ENCODE peak calls at places on chromosomes 12 and 14, in six cellular contexts. One of them, this sample, is unnamed.

GRCh38 chr12:95624544-95624943 is 73.3 kb upstream of the USP44 start:
- DNase-seq in A549: peak
- DNase-seq in upper lobe of right lung: no peak
- DNase-seq in lung: no peak
- DNase-seq in K562: no peak
- DNase-seq in endothelial cell of umbilical vein: peak
- DNase-seq in this sample: no peak

GRCh38 chr12:122182887-122183587 is at the start of gene LRRC43:
- DNase-seq in A549: no peak
- DNase-seq in upper lobe of right lung: peak
- DNase-seq in lung: no peak
- DNase-seq in K562: no peak
- DNase-seq in endothelial cell of umbilical vein: peak
- DNase-seq in this sample: no peak

GRCh38 chr12:54409267-54409666 is 9.8 kb downstream of the ITGA5 start:
- DNase-seq in A549: no peak
- DNase-seq in upper lobe of right lung: no peak
- DNase-seq in lung: no peak
- DNase-seq in K562: no peak
- DNase-seq in endothelial cell of umbilical vein: no peak
- DNase-seq in this sample: no peak

GRCh38 chr12:22539055-22539454 is 5.3 kb downstream of the C2CD5 start:
- DNase-seq in A549: no peak
- DNase-seq in upper lobe of right lung: no peak
- DNase-seq in lung: no peak
- DNase-seq in K562: no peak
- DNase-seq in endothelial cell of umbilical vein: peak
- DNase-seq in this sample: no peak

GRCh38 chr14:68254669-68255527 is 435.3 kb downstream of the RAD51B start:
- DNase-seq in A549: no peak
- DNase-seq in upper lobe of right lung: no peak
- DNase-seq in lung: no peak
- DNase-seq in K562: no peak
- DNase-seq in endothelial cell of umbilical vein: no peak
- DNase-seq in this sample: no peak

GRCh38 chr12:113246478-113247122 is 25.3 kb downstream of the TPCN1 start:
- DNase-seq in A549: no peak
- DNase-seq in upper lobe of right lung: no peak
- DNase-seq in lung: no peak
- DNase-seq in K562: no peak
- DNase-seq in endothelial cell of umbilical vein: no peak
- DNase-seq in this sample: no peak

GRCh38 chr12:1201886-1202285 is 210.9 kb downstream of the ERC1 start:
- DNase-seq in A549: no peak
- DNase-seq in upper lobe of right lung: no peak
- DNase-seq in lung: no peak
- DNase-seq in K562: no peak
- DNase-seq in endothelial cell of umbilical vein: peak
- DNase-seq in this sample: no peak

GRCh38 chr14:64755661-64756265 is 51.5 kb downstream of the PLEKHG3 start:
- DNase-seq in A549: no peak
- DNase-seq in upper lobe of right lung: no peak
- DNase-seq in lung: no peak
- DNase-seq in K562: peak
- DNase-seq in endothelial cell of umbilical vein: no peak
- DNase-seq in this sample: peak

GRCh38 chr12:117466677-117467362 is 105.4 kb upstream of the NOS1 start:
- DNase-seq in A549: peak
- DNase-seq in upper lobe of right lung: no peak
- DNase-seq in lung: no peak
- DNase-seq in K562: no peak
- DNase-seq in endothelial cell of umbilical vein: no peak
- DNase-seq in this sample: no peak

GRCh38 chr14:101114726-101115481 is 211.4 kb upstream of the RTL1 start:
- DNase-seq in A549: no peak
- DNase-seq in upper lobe of right lung: no peak
- DNase-seq in lung: peak
- DNase-seq in K562: no peak
- DNase-seq in endothelial cell of umbilical vein: no peak
- DNase-seq in this sample: no peak

GRCh38 chr12:480831-481230 is 21.1 kb downstream of the B4GALNT3 start:
- DNase-seq in A549: no peak
- DNase-seq in upper lobe of right lung: no peak
- DNase-seq in lung: no peak
- DNase-seq in K562: no peak
- DNase-seq in endothelial cell of umbilical vein: peak
- DNase-seq in this sample: no peak

GRCh38 chr14:53714495-53715389 is 241.9 kb downstream of the BMP4 start:
- DNase-seq in A549: no peak
- DNase-seq in upper lobe of right lung: no peak
- DNase-seq in lung: no peak
- DNase-seq in K562: no peak
- DNase-seq in endothelial cell of umbilical vein: peak
- DNase-seq in this sample: no peak

GRCh38 chr14:70013269-70013873 is 134.2 kb downstream of the SMOC1 start:
- DNase-seq in A549: peak
- DNase-seq in upper lobe of right lung: no peak
- DNase-seq in lung: no peak
- DNase-seq in K562: peak
- DNase-seq in endothelial cell of umbilical vein: peak
- DNase-seq in this sample: no peak

GRCh38 chr12:15208871-15209656 is 12.2 kb downstream of the RERG start:
- DNase-seq in A549: no peak
- DNase-seq in upper lobe of right lung: no peak
- DNase-seq in lung: no peak
- DNase-seq in K562: no peak
- DNase-seq in endothelial cell of umbilical vein: no peak
- DNase-seq in this sample: no peak

GRCh38 chr12:15205341-15206010 is 15.7 kb downstream of the RERG start:
- DNase-seq in A549: no peak
- DNase-seq in upper lobe of right lung: no peak
- DNase-seq in lung: no peak
- DNase-seq in K562: no peak
- DNase-seq in endothelial cell of umbilical vein: peak
- DNase-seq in this sample: no peak

GRCh38 chr12:15208140-15208539 is 13.1 kb downstream of the RERG start:
- DNase-seq in A549: peak
- DNase-seq in upper lobe of right lung: no peak
- DNase-seq in lung: no peak
- DNase-seq in K562: no peak
- DNase-seq in endothelial cell of umbilical vein: no peak
- DNase-seq in this sample: no peak

GRCh38 chr12:15206338-15206737 is 14.9 kb downstream of the RERG start:
- DNase-seq in A549: no peak
- DNase-seq in upper lobe of right lung: no peak
- DNase-seq in lung: no peak
- DNase-seq in K562: no peak
- DNase-seq in endothelial cell of umbilical vein: no peak
- DNase-seq in this sample: no peak

GRCh38 chr12:15206831-15207394 is 14.3 kb downstream of the RERG start:
- DNase-seq in A549: no peak
- DNase-seq in upper lobe of right lung: no peak
- DNase-seq in lung: no peak
- DNase-seq in K562: no peak
- DNase-seq in endothelial cell of umbilical vein: no peak
- DNase-seq in this sample: no peak
- H3K27ac ChIP-seq in A549: no peak
- H3K27ac ChIP-seq in upper lobe of right lung: peak
- H3K27ac ChIP-seq in lung: no peak
- H3K27ac ChIP-seq in K562: no peak
- H3K27ac ChIP-seq in endothelial cell of umbilical vein: no peak
- H3K27ac ChIP-seq in this sample: no peak

GRCh38 chr14:35400707-35401421 is 3.7 kb downstream of the NFKBIA start:
- DNase-seq in A549: no peak
- DNase-seq in upper lobe of right lung: peak
- DNase-seq in lung: no peak
- DNase-seq in K562: no peak
- DNase-seq in endothelial cell of umbilical vein: peak
- DNase-seq in this sample: no peak
- H3K27ac ChIP-seq in A549: peak
- H3K27ac ChIP-seq in upper lobe of right lung: peak
- H3K27ac ChIP-seq in lung: peak
- H3K27ac ChIP-seq in K562: peak
- H3K27ac ChIP-seq in endothelial cell of umbilical vein: peak
- H3K27ac ChIP-seq in this sample: peak

GRCh38 chr12:110936367-110937103 is 16.2 kb upstream of the MYL2 start:
- DNase-seq in A549: no peak
- DNase-seq in upper lobe of right lung: no peak
- DNase-seq in lung: no peak
- DNase-seq in K562: no peak
- DNase-seq in endothelial cell of umbilical vein: no peak
- DNase-seq in this sample: no peak

GRCh38 chr12:110933326-110933974 is 13.1 kb upstream of the MYL2 start:
- DNase-seq in A549: no peak
- DNase-seq in upper lobe of right lung: peak
- DNase-seq in lung: no peak
- DNase-seq in K562: no peak
- DNase-seq in endothelial cell of umbilical vein: no peak
- DNase-seq in this sample: no peak

GRCh38 chr12:110935588-110935987 is 15.2 kb upstream of the MYL2 start:
- DNase-seq in A549: no peak
- DNase-seq in upper lobe of right lung: no peak
- DNase-seq in lung: no peak
- DNase-seq in K562: no peak
- DNase-seq in endothelial cell of umbilical vein: no peak
- DNase-seq in this sample: peak

GRCh38 chr12:110932048-110932447 is 11.7 kb upstream of the MYL2 start:
- DNase-seq in A549: peak
- DNase-seq in upper lobe of right lung: no peak
- DNase-seq in lung: no peak
- DNase-seq in K562: no peak
- DNase-seq in endothelial cell of umbilical vein: no peak
- DNase-seq in this sample: no peak

DNA sequence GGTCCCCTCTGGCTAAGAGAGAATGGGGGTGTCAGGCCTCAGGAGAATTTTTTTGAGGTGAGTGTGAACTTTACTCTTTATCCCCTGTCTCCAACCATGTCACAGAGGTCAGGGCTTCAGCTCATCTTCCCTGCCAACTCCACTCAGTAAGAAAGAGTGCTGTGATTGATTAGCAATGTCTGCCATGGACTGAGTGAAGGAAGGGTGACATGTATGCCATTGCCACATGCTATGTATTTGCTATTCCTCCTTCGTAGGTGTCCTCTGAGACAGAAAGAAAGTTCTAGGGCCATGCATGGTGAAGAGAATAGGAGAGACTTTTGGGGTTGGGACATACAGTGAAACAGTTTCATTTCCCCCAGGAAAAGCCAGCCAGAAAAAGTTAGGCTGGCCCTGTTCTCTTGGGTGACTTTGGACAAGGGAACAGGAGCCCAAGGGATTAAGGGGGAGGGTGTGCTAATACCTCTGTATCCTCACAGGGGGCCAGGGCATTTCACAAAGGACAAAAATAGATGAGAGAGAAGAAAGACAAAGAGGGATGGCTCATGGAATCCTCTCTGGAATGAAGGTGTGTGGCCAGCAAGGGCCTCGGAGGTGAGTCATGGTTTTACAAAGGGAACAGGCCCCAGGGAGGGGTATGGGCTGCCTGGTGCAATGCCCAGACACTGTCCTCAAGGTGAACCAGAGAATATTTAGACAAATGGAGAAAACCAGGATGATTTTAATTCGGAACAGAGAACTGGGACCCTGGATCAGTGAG is 13.9 kb upstream of the MYL2 start:
- DNase-seq in A549: peak
- DNase-seq in upper lobe of right lung: no peak
- DNase-seq in lung: no peak
- DNase-seq in K562: no peak
- DNase-seq in endothelial cell of umbilical vein: no peak
- DNase-seq in this sample: peak
- H3K27ac ChIP-seq in A549: peak
- H3K27ac ChIP-seq in upper lobe of right lung: no peak
- H3K27ac ChIP-seq in lung: no peak
- H3K27ac ChIP-seq in K562: no peak
- H3K27ac ChIP-seq in endothelial cell of umbilical vein: no peak
- H3K27ac ChIP-seq in this sample: peak

GRCh38 chr12:52333321-52333720 is 12.1 kb upstream of the KRT83 start:
- DNase-seq in A549: no peak
- DNase-seq in upper lobe of right lung: no peak
- DNase-seq in lung: no peak
- DNase-seq in K562: no peak
- DNase-seq in endothelial cell of umbilical vein: no peak
- DNase-seq in this sample: no peak
- H3K27ac ChIP-seq in A549: no peak
- H3K27ac ChIP-seq in upper lobe of right lung: no peak
- H3K27ac ChIP-seq in lung: no peak
- H3K27ac ChIP-seq in K562: no peak
- H3K27ac ChIP-seq in endothelial cell of umbilical vein: no peak
- H3K27ac ChIP-seq in this sample: no peak

This sample was measured in epithelial cell of prostate.